ENCODE peak calls at places on chromosomes 6 and 20, in six cellular contexts. R is brain microvascular endothelial cell; H is CD8-positive, alpha-beta memory T cell; K is aorta; P is lung; T is effector memory CD4-positive, alpha-beta T cell. J is an unnamed sample. For H3K36me3, the result is how much of the 10 kb centered on the place peaks cover.

GRCh38 chr6:2491137-2491536 is 245.7 kb upstream of the GMDS start:
- DNase-seq in R (no peak), H (no peak), K (no peak), P (no peak), T (no peak), J (no peak)

GRCh38 chr6:15628499-15629131 is 34.2 kb downstream of the DTNBP1 start:
- DNase-seq in R (peak), H (peak), K (no peak), P (no peak), T (no peak), J (peak)

GRCh38 chr6:138989098-138989983 is 1.3 kb upstream of the REPS1 start:
- DNase-seq in R (no peak), H (no peak), K (no peak), P (no peak), T (no peak), J (no peak)

GRCh38 chr6:125746731-125747588 is 2.5 kb upstream of the HEY2 start:
- DNase-seq in R (peak), H (peak), K (peak), P (peak), T (peak), J (peak)

GRCh38 chr20:55947701-55948100 is 57.6 kb downstream of the CBLN4 start:
- DNase-seq in R (no peak), H (no peak), K (no peak), P (no peak), T (no peak), J (no peak)

GRCh38 chr6:147578159-147578558 is 69.7 kb downstream of the SAMD5 start:
- DNase-seq in R (no peak), H (no peak), K (no peak), P (no peak), T (no peak), J (no peak)

GRCh38 chr6:1849686-1850580 is 240.2 kb downstream of the FOXC1 start:
- DNase-seq in R (no peak), H (no peak), K (no peak), P (no peak), T (no peak), J (peak)

GRCh38 chr6:90277301-90278011 is 19.2 kb downstream of the BACH2 start:
- DNase-seq in R (no peak), H (no peak), K (no peak), P (no peak), T (no peak), J (no peak)

GRCh38 chr20:51366155-51366886 is 176.2 kb downstream of the NFATC2 start:
- DNase-seq in R (peak), H (no peak), K (peak), P (peak), T (no peak), J (peak)

GRCh38 chr6:131130546-131130925 is 4.7 kb upstream of the AKAP7 start:
- DNase-seq in R (no peak), H (no peak), K (no peak), P (no peak), T (no peak), J (no peak)

GRCh38 chr6:167015302-167015701 is 16.1 kb downstream of the CEP43 start:
- DNase-seq in R (no peak), H (no peak), K (no peak), P (no peak), T (no peak), J (no peak)
- H3K36me3 ChIP-seq in R (under half), H (under half), K (under half), P (under half), T (under half), J (under half)

DNA sequence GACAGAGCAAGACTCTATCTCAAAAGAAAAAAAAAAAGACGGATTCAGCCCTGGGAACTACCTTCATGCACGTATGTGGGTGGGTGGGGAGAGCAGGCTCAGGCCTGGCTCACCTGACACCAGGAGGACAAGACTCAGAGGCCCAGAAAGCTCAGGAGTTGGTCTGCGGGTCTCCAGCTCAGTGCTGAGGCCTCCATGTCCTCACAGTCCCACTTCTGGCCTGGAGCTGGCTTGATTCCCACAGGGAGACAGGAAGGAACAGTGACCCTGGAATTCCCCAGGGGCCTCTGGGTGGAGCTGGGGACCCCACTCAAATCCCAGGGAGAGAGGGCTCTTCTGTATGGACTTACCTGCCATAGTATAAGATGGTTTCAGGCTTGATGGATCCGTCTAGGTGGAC is 15.6 kb downstream of the ADA start:
- DNase-seq in R (no peak), H (no peak), K (no peak), P (no peak), T (no peak), J (no peak)
- H3K36me3 ChIP-seq in R (under half), H (under half), K (under half), P (under half), T (under half), J (under half)

DNA sequence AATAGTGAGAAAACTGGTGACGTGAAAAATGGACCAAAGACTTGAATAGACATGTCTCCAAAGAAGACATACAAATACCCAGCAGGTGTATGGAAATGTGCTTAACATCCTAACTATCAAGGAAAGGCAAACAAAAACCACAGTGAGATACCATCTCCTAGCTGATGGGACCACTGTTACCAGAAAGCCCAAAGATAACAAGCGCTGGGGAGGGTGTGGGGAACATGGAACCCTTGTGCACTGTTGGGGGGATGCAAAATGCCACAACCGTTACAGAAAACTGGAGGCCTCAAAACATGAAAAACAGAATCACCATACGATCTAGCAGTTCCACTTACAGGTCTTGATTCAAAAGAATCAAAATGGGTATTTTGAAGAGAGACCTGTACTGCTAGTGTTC is 19.8 kb upstream of the RBM38 start:
- DNase-seq in R (no peak), H (no peak), K (no peak), P (no peak), T (no peak), J (no peak)
- H3K36me3 ChIP-seq in R (half or more), H (half or more), K (under half), P (half or more), T (half or more), J (under half)

DNA sequence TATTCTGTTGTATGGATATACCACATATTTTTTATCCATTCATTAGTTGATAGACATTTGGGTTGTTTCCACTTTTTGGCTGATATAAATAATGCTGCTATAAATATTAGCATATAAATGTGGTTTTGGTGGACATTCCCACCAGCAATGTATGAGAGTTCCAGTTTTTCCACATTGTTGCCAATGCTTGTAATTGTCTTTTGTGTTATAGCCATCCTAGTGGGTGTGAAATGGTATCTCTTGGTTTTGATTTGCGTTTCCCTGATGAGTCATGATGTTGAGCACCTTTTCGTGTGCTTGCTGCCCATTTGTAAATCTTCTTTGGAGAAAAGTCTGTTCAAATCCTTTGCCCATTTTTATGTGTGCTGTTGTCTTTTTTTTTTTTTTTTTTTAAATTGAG is 54.4 kb downstream of the DHX35 start:
- DNase-seq in R (no peak), H (no peak), K (no peak), P (no peak), T (no peak), J (no peak)
- H3K36me3 ChIP-seq in R (under half), H (under half), K (under half), P (under half), T (under half), J (under half)

GRCh38 chr20:426564-426963 is 18.5 kb downstream of the RBCK1 start:
- DNase-seq in R (no peak), H (no peak), K (peak), P (no peak), T (no peak), J (no peak)
- H3K36me3 ChIP-seq in R (under half), H (under half), K (under half), P (half or more), T (under half), J (under half)

DNA sequence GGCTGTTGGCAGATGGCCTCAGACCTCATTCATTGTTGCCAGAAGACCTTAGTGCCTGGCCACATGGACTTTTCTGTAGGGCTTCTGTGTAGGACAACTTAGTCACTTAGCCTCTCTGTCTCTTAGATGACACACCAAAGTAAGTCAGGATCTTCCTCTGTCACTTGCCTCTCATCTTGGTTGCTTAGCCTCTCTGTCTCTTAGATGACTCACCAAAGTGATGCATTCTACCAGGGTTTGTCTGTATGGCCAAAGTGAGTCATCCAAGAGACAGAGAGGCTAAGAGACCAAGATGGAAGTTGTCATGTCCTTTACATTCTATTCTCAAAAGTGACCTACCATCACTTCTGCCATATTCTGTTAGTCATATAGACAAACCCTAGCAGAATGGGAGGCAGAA is 255.9 kb upstream of the DEFB112 start:
- DNase-seq in R (peak), H (no peak), K (no peak), P (no peak), T (no peak), J (no peak)
- H3K36me3 ChIP-seq in R (under half), H (under half), K (under half), P (under half), T (under half), J (under half)

GRCh38 chr6:42659806-42660205 is 62.6 kb downstream of the PRPH2 start:
- DNase-seq in R (no peak), H (no peak), K (no peak), P (no peak), T (no peak), J (no peak)
- H3K36me3 ChIP-seq in R (under half), H (half or more), K (under half), P (under half), T (half or more), J (under half)

GRCh38 chr20:38770546-38770945 is 22.3 kb downstream of the ACTR5 start:
- DNase-seq in R (no peak), H (no peak), K (no peak), P (no peak), T (no peak), J (no peak)
- H3K36me3 ChIP-seq in R (under half), H (under half), K (under half), P (under half), T (half or more), J (under half)

GRCh38 chr6:43781572-43781928 is 11.5 kb downstream of the VEGFA start:
- DNase-seq in R (no peak), H (no peak), K (no peak), P (no peak), T (no peak), J (no peak)

GRCh38 chr6:43780891-43781571 is 11.0 kb downstream of the VEGFA start:
- DNase-seq in R (no peak), H (no peak), K (no peak), P (no peak), T (no peak), J (no peak)

GRCh38 chr6:43781941-43782704 is 12.1 kb downstream of the VEGFA start:
- DNase-seq in R (no peak), H (no peak), K (no peak), P (no peak), T (no peak), J (peak)

GRCh38 chr6:43784049-43784855 is 14.2 kb downstream of the VEGFA start:
- DNase-seq in R (no peak), H (no peak), K (no peak), P (no peak), T (no peak), J (no peak)

DNA sequence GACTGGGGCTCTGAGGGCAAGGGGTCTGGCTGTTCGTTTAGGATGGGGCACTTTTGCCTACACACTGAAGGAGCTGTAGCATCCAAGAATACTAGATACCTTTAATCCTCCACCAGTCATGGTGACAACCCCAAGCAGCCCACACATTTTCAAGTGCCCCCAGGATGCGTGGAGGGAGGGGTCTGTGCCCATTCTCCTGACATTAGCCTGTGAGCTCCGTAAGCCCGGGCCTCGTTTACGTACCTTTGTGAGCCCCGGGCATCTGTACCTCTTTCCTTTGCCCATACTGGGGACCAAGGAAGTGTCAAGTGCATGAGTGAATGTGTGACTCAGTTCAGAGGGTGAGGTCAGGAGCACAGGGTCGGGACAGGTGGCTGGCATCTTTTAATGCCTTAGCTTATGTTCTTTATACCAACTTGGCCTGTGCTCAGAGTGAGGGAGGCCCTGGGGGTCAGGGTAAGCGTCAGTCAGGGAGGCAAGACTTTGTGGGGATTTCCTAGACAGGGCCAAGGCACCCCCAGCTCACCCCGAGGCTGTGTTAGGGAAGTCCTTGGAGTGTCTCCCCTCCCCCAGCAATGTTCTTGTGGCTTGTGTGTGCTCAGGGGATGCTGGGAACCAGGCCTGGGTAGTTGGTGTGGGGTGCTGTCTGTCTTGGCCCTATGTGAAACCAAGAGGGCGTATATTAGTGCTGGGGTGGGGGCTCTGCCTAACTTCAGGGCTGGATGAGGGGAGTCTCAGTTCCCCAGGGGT is 12.9 kb downstream of the VEGFA start:
- DNase-seq in R (no peak), H (no peak), K (no peak), P (no peak), T (no peak), J (no peak)
- H3K36me3 ChIP-seq in R (half or more), H (under half), K (under half), P (half or more), T (under half), J (under half)

J was measured in body of pancreas.